ENCODE peak calls at places on chromosomes 1 and 21, in four cellular contexts. X is fibroblast of lung, K is foreskin fibroblast, N is cardiac fibroblast. U is an unnamed sample.

GRCh38 chr1:207811319-207811718 is 59.5 kb downstream of the CD46 start:
- DNase-seq in X (no peak), K (no peak), N (no peak), U (no peak)

GRCh38 chr1:63322248-63322943 is at the start of gene FOXD3:
- DNase-seq in X (peak; percentile 54), K (peak; percentile 41), N (peak; percentile 36), U (peak; percentile 49)

GRCh38 chr1:36006941-36007500 is 76.1 kb downstream of the AGO3 start:
- DNase-seq in X (no peak), N (no peak), K (no peak), U (no peak)

GRCh38 chr1:217605390-217605789 is 25.5 kb downstream of the GPATCH2 start:
- DNase-seq in X (no peak), N (no peak), K (no peak), U (no peak)

GRCh38 chr1:236608930-236609726 is 4.8 kb upstream of the HEATR1 start:
- DNase-seq in K (peak; percentile 17), X (peak; percentile 60), N (peak; percentile 84), U (peak; percentile 75)

GRCh38 chr1:213070399-213070798 is 19.4 kb downstream of the RPS6KC1 start:
- DNase-seq in K (peak; percentile 50), N (peak; percentile 84), X (peak; percentile 92), U (peak; percentile 85)

GRCh38 chr21:43188712-43189151 is 19.9 kb downstream of the CRYAA start:
- DNase-seq in X (no peak), K (no peak), N (no peak), U (no peak)

GRCh38 chr1:245953876-245954660 is 553.0 kb downstream of the SMYD3 start:
- DNase-seq in K (no peak), N (no peak), X (no peak), U (peak; percentile 70)

GRCh38 chr1:234109840-234110239 is 205.4 kb downstream of the SLC35F3 start:
- DNase-seq in K (no peak), X (no peak), N (no peak), U (no peak)

GRCh38 chr1:234108921-234109320 is 204.4 kb downstream of the SLC35F3 start:
- DNase-seq in N (no peak), X (no peak), K (no peak), U (peak; percentile 11)

GRCh38 chr1:234107416-234108021 is 203.0 kb downstream of the SLC35F3 start:
- DNase-seq in N (no peak), K (no peak), X (no peak), U (no peak)

GRCh38 chr1:234114648-234115307 is 210.3 kb downstream of the SLC35F3 start:
- DNase-seq in N (peak; percentile 72), K (peak; percentile 24), X (peak; percentile 69), U (peak; percentile 56)

DNA sequence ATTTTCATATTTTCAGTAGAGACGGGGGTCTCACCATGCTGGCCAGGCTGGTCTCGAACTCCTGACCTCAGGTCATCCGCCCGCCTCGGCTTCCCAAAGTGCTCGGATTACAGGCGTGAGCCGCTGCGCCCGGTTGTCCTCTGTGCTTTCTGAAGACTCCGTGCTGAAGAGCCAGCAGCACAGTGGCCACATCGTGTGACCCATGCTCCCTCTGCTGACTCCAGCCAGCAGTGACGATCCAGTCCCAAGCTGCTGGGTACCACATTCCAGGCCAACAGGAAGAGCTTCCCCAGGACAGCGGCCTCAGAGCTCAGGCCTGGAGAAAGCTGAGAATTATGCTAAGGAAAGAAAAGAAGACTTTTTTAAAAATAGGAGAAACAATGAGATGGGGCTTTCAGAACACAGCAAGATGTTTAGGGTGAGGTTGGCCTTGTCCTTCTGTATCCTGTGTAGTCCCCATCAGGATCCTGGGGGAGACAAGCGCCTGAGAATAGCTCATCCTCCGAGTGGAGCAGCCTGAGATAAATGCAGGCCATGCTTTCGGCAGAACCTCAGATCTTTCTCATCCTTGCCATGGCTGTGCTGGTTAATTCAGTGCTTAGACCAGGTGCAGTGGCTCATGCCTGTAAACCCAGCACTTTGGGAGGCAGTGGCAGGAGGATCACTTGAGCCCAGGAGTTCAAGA is 207.1 kb downstream of the SLC35F3 start:
- DNase-seq in X (peak; percentile 2), N (peak; percentile 14), K (peak; percentile 16), U (no peak)
- TF ChIP-seq CTCF in X (no peak), N (no peak), K (no peak), U (no peak)

DNA sequence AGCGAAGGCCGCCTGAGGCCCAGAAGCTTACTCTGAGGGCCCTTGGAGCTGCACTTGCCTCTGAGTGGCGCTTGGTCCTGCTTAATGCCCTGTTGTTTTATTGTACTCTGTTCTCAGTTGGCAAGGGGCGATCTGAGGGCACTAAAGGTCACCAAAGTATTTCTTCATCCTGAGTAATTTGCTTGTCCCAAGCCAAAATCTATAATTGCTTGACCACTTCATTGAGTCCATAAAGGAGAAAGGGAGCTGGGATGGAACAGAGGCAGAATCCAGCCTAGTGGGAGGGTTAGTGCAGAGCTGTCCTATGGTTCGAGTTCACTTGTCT is 376 bp upstream of the NUAK2 start:
- DNase-seq in X (no peak), K (no peak), N (no peak), U (no peak)
- H3K4me3 ChIP-seq in X (no peak overlapping the region), K (peak overlapping the region; percentile 67), N (no peak overlapping the region), U (no peak overlapping the region)

GRCh38 chr1:180631766-180632325 is at the start of gene XPR1:
- DNase-seq in X (peak; percentile 99), N (peak; percentile 100), K (peak; percentile 99), U (peak; percentile 99)
- TF ChIP-seq CTCF in X (peak; percentile 47), N (peak; percentile 25), K (no peak), U (peak; percentile 25)

GRCh38 chr1:1601564-1602320 is 1.8 kb upstream of the FNDC10 start:
- DNase-seq in K (no peak), X (no peak), N (no peak), U (no peak)

GRCh38 chr1:1599030-1599916 is 662 bp downstream of the FNDC10 start:
- DNase-seq in X (no peak), K (no peak), N (peak; percentile 40), U (no peak)

GRCh38 chr1:1598720-1599029 is 1.3 kb downstream of the FNDC10 start:
- DNase-seq in K (no peak), N (no peak), X (no peak), U (no peak)

GRCh38 chr1:1600861-1601563 is 1.1 kb upstream of the FNDC10 start:
- DNase-seq in X (no peak), N (no peak), K (no peak), U (no peak)

GRCh38 chr1:1599919-1600860 is at the start of gene FNDC10:
- DNase-seq in X (no peak), N (no peak), K (no peak), U (no peak)
- H3K4me3 ChIP-seq in X (peak within 1 kb of the TSS; percentile 23), N (peak within 1 kb of the TSS; percentile 47), K (peak within 1 kb of the TSS; percentile 48), U (peak within 1 kb of the TSS; percentile 53)

DNA sequence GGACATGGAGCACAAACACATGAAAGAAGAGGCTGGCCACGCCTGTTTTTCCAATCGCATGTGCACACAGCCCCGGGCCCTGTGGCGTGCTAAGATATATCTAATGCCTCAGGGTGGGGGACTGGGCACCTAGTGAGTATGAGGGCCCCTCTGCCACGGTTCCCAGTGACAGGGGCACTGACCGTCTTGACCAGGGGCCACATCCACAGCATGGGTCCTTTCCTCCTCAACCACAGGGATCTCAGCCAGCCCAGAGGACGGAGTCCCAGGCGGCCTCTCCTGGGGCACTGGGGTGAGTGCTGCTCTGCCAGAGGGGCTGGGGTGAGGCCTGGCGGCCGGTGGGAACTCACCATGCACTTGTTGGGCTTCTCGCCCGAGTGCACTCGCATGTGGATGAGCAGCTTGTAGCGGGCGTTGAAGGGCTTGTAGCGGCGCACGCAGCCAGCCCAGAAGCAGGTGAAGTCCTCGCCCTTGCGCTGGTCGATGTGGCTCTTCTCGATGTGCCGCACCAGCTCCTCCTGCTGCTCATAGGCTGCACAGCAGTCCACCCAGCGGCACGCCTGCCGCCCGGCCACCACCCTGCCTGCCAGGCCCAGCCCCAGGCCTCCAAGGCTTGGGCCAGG is 134.7 kb downstream of the DMRTB1 start:
- DNase-seq in N (no peak), K (no peak), X (peak; percentile 27), U (no peak)
- TF ChIP-seq CTCF in N (no peak), K (no peak), X (peak; percentile 45), U (peak; percentile 35)

DNA sequence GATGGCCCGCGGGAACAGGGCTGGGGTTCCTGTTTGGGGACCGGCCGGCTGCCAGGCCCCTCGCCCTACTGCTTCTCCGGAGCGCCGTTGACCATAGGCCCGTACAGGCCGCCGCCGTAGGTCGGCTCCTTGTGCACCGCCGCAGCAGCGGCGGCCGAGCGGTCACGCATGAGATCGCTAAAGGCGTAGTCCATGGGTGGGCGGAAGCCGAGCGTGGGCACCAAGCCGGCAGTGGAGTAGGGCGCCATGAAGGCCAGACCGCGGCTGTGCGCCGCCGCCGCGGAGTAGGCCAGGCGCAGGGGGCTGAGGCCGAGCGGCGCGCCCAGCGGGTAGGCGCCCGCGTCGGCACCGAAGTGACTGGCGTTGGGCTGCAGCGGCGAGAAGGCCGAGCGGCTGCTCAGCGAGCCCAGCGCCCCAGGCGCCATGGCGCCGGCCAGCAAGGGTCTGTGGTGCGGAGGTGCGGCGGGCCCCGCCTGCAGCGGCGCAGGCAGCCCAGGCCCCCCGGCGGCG is 4.6 kb downstream of the DMRTA2 start:
- DNase-seq in K (no peak), N (no peak), X (no peak), U (no peak)
- H3K4me3 ChIP-seq in K (no peak overlapping the region), N (no peak overlapping the region), X (peak overlapping the region; percentile 4), U (peak overlapping the region; percentile 21)

U was measured in fibroblast of villous mesenchyme.